ENCODE peak calls at places on chromosomes 6 and 20, in eight cellular contexts. One of them, this sample, is unnamed.
A peak's percentile ranks its signal among the peaks of the same experiment; 100 is the strongest.

GRCh38 chr6:125114248-125114858 is 39.2 kb upstream of the TPD52L1 start:
- DNase-seq in IMR-90: peak; percentile 61
- DNase-seq in ascending aorta: no peak
- DNase-seq in CD8-positive, alpha-beta T cell: no peak
- DNase-seq in PC-3: peak; percentile 74
- DNase-seq in hepatocyte: peak; percentile 66
- DNase-seq in stomach: peak; percentile 68
- DNase-seq in ovary: peak; percentile 71
- DNase-seq in this sample: no peak

GRCh38 chr20:50567860-50568548 is 57.8 kb downstream of the PTPN1 start:
- DNase-seq in IMR-90: no peak
- DNase-seq in ascending aorta: no peak
- DNase-seq in CD8-positive, alpha-beta T cell: no peak
- DNase-seq in PC-3: no peak
- DNase-seq in hepatocyte: no peak
- DNase-seq in stomach: no peak
- DNase-seq in ovary: no peak
- DNase-seq in this sample: no peak

GRCh38 chr6:43838276-43839036 is 68.4 kb downstream of the VEGFA start:
- DNase-seq in IMR-90: peak; percentile 81
- DNase-seq in ascending aorta: no peak
- DNase-seq in CD8-positive, alpha-beta T cell: no peak
- DNase-seq in PC-3: peak; percentile 45
- DNase-seq in hepatocyte: peak; percentile 78
- DNase-seq in stomach: peak; percentile 57
- DNase-seq in ovary: no peak
- DNase-seq in this sample: peak; percentile 86

GRCh38 chr6:167047554-167047953 is 48.4 kb downstream of the CEP43 start:
- DNase-seq in IMR-90: no peak
- DNase-seq in ascending aorta: no peak
- DNase-seq in CD8-positive, alpha-beta T cell: peak; percentile 59
- DNase-seq in PC-3: no peak
- DNase-seq in hepatocyte: no peak
- DNase-seq in stomach: peak; percentile 43
- DNase-seq in ovary: no peak
- DNase-seq in this sample: peak; percentile 92

GRCh38 chr6:163790296-163790840 is 375.9 kb downstream of the QKI start:
- DNase-seq in IMR-90: peak; percentile 13
- DNase-seq in ascending aorta: no peak
- DNase-seq in CD8-positive, alpha-beta T cell: no peak
- DNase-seq in PC-3: no peak
- DNase-seq in hepatocyte: peak; percentile 19
- DNase-seq in stomach: no peak
- DNase-seq in ovary: no peak
- DNase-seq in this sample: no peak

GRCh38 chr6:132751306-132751705 is 6.4 kb downstream of the VNN2 start:
- DNase-seq in IMR-90: no peak
- DNase-seq in ascending aorta: no peak
- DNase-seq in CD8-positive, alpha-beta T cell: no peak
- DNase-seq in PC-3: no peak
- DNase-seq in hepatocyte: no peak
- DNase-seq in stomach: no peak
- DNase-seq in ovary: no peak
- DNase-seq in this sample: no peak

GRCh38 chr6:136738178-136739057 is 53.9 kb downstream of the MAP3K5 start:
- DNase-seq in IMR-90: peak; percentile 26
- DNase-seq in ascending aorta: no peak
- DNase-seq in CD8-positive, alpha-beta T cell: no peak
- DNase-seq in PC-3: no peak
- DNase-seq in hepatocyte: no peak
- DNase-seq in stomach: no peak
- DNase-seq in ovary: peak; percentile 77
- DNase-seq in this sample: no peak

GRCh38 chr6:69181964-69182363 is 546.9 kb downstream of the ADGRB3 start:
- DNase-seq in IMR-90: no peak
- DNase-seq in ascending aorta: no peak
- DNase-seq in CD8-positive, alpha-beta T cell: no peak
- DNase-seq in PC-3: no peak
- DNase-seq in hepatocyte: no peak
- DNase-seq in stomach: no peak
- DNase-seq in ovary: no peak
- DNase-seq in this sample: no peak

GRCh38 chr20:44736170-44737021 is 9.3 kb upstream of the KCNK15 start:
- DNase-seq in IMR-90: peak; percentile 74
- DNase-seq in ascending aorta: no peak
- DNase-seq in CD8-positive, alpha-beta T cell: no peak
- DNase-seq in PC-3: peak; percentile 60
- DNase-seq in hepatocyte: peak; percentile 78
- DNase-seq in stomach: peak; percentile 58
- DNase-seq in ovary: peak; percentile 81
- DNase-seq in this sample: no peak

GRCh38 chr20:25066386-25066785 is 8.4 kb upstream of the ACSS1 start:
- DNase-seq in IMR-90: no peak
- DNase-seq in ascending aorta: no peak
- DNase-seq in CD8-positive, alpha-beta T cell: no peak
- DNase-seq in PC-3: no peak
- DNase-seq in hepatocyte: no peak
- DNase-seq in stomach: peak; percentile 23
- DNase-seq in ovary: no peak
- DNase-seq in this sample: peak; percentile 56

GRCh38 chr6:43515808-43516207 is 918 bp downstream of the YIPF3 start:
- DNase-seq in IMR-90: no peak
- DNase-seq in ascending aorta: no peak
- DNase-seq in CD8-positive, alpha-beta T cell: no peak
- DNase-seq in PC-3: no peak
- DNase-seq in hepatocyte: no peak
- DNase-seq in stomach: no peak
- DNase-seq in ovary: no peak
- DNase-seq in this sample: no peak

GRCh38 chr6:11968241-11968806 is 43.8 kb upstream of the HIVEP1 start:
- DNase-seq in IMR-90: no peak
- DNase-seq in ascending aorta: no peak
- DNase-seq in CD8-positive, alpha-beta T cell: no peak
- DNase-seq in PC-3: no peak
- DNase-seq in hepatocyte: no peak
- DNase-seq in stomach: no peak
- DNase-seq in ovary: no peak
- DNase-seq in this sample: no peak

GRCh38 chr20:21395666-21396044 is 1.7 kb downstream of the NKX2-4 start:
- DNase-seq in IMR-90: no peak
- DNase-seq in ascending aorta: no peak
- DNase-seq in CD8-positive, alpha-beta T cell: peak; percentile 60
- DNase-seq in PC-3: no peak
- DNase-seq in hepatocyte: peak; percentile 7
- DNase-seq in stomach: no peak
- DNase-seq in ovary: no peak
- DNase-seq in this sample: no peak

GRCh38 chr6:14092861-14093789 is 24.4 kb upstream of the CD83 start:
- DNase-seq in IMR-90: no peak
- DNase-seq in ascending aorta: no peak
- DNase-seq in CD8-positive, alpha-beta T cell: no peak
- DNase-seq in PC-3: peak; percentile 20
- DNase-seq in hepatocyte: no peak
- DNase-seq in stomach: no peak
- DNase-seq in ovary: no peak
- DNase-seq in this sample: no peak
- H3K27ac ChIP-seq in IMR-90: no peak overlapping the region
- H3K27ac ChIP-seq in ascending aorta: no peak overlapping the region
- H3K27ac ChIP-seq in CD8-positive, alpha-beta T cell: no peak overlapping the region
- H3K27ac ChIP-seq in PC-3: no peak overlapping the region
- H3K27ac ChIP-seq in hepatocyte: no peak overlapping the region
- H3K27ac ChIP-seq in stomach: no peak overlapping the region
- H3K27ac ChIP-seq in ovary: no peak overlapping the region
- H3K27ac ChIP-seq in this sample: peak overlapping the region; percentile 70

DNA sequence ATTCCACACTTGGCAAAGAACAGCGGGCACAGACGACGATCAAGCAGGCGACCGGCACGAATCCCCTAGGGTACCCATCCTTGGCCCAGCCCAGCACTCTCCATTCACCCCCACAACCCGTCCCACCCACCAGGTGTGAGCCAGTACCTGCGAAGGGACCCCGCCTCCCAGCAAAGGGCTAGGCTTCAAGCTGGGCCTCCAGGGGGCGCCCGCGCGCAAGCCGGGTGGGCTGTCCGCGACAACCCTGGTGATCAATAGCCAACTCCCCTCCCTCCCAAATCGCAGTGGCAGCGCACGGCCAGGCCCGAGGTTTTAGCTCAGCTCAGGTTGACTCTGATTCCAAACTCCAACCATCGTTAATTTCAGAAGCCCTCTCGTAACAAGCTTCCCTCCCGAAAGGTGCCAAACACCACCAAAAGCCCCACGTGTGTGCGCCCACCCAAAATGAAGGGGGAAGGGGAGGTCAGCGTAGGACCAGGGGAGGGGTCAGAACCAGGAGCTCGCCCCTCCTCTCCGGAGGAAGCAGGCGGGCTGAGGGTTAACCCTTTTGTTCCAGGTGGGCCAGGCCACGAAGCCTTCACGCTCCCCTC is 2.1 kb downstream of the SALL4 start:
- DNase-seq in IMR-90: no peak
- DNase-seq in ascending aorta: no peak
- DNase-seq in CD8-positive, alpha-beta T cell: peak; percentile 68
- DNase-seq in PC-3: peak; percentile 92
- DNase-seq in hepatocyte: peak; percentile 90
- DNase-seq in stomach: peak; percentile 72
- DNase-seq in ovary: peak; percentile 40
- DNase-seq in this sample: peak; percentile 88
- H3K27me3 ChIP-seq in IMR-90: peaks cover 25% of the 10 kb centered on the region
- H3K27me3 ChIP-seq in ascending aorta: peaks cover 26% of the 10 kb centered on the region
- H3K27me3 ChIP-seq in CD8-positive, alpha-beta T cell: peaks cover 3% of the 10 kb centered on the region
- H3K27me3 ChIP-seq in PC-3: no peaks in the 10 kb centered on the region
- H3K27me3 ChIP-seq in hepatocyte: no peaks in the 10 kb centered on the region
- H3K27me3 ChIP-seq in stomach: peaks cover 58% of the 10 kb centered on the region
- H3K27me3 ChIP-seq in ovary: no peaks in the 10 kb centered on the region
- H3K27me3 ChIP-seq in this sample: peaks cover 48% of the 10 kb centered on the region

DNA sequence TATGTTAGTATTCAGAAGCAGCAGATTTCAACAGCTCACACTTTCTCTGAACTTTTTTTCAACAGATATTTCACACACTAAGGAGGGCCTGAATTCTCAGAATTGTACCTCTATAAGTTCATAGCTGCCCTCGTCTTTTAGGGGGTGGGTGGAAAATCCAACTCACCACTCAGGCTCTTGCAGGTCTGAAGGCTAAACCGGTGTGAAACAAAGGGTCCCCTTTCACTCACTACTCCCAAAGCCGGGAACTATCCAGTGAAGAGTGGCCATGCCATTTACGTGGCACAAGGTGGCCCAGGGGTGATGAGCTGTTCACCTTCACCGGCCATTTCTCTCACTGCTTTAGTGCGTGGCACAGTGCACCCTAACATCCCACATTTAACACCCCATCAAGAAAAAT is 24.2 kb downstream of the TBC1D7 start:
- DNase-seq in IMR-90: no peak
- DNase-seq in ascending aorta: no peak
- DNase-seq in CD8-positive, alpha-beta T cell: no peak
- DNase-seq in PC-3: no peak
- DNase-seq in hepatocyte: no peak
- DNase-seq in stomach: no peak
- DNase-seq in ovary: no peak
- DNase-seq in this sample: no peak
- H3K27ac ChIP-seq in IMR-90: peak overlapping the region; percentile 49
- H3K27ac ChIP-seq in ascending aorta: peak overlapping the region; percentile 20
- H3K27ac ChIP-seq in CD8-positive, alpha-beta T cell: no peak overlapping the region
- H3K27ac ChIP-seq in PC-3: no peak overlapping the region
- H3K27ac ChIP-seq in hepatocyte: peak overlapping the region; percentile 74
- H3K27ac ChIP-seq in stomach: no peak overlapping the region
- H3K27ac ChIP-seq in ovary: no peak overlapping the region
- H3K27ac ChIP-seq in this sample: peak overlapping the region; percentile 90

DNA sequence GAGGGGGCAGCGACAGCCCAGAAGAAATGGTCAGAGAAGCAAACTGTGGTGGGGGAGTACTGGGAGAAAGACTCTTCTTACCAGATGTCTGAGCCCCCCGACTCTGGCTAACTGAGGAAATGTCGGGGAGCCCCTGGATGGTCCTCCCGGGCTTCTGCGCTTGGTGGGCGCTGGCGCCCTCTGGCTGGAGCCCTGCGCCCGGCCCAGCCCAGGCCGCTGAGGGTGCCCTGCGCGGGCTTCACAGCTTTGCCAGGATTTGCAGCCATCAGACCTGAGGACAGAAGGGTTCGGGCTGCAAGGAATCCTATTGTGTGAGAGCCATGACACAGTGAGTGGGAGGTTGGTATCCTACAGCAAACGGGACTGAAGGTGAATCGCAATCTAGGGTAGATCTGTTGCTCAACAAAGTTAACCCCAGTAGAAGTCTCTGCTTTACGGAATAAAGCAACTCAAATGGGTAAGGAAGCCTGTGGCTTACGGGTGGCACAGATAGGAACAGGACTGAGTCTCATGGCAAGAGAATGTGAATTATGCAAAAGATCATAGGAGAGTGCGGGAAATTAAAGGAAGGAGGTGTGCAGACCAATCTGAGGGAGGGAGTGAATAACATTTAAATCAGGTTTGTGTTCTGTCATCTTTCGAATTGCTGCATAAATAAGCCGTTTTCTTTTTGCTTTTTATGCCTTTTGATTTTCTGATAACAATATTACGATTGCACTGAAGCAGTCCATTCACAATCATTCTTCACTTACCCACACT is 719 bp upstream of the RCAN2 start:
- DNase-seq in IMR-90: peak; percentile 1
- DNase-seq in ascending aorta: no peak
- DNase-seq in CD8-positive, alpha-beta T cell: peak; percentile 53
- DNase-seq in PC-3: peak; percentile 13
- DNase-seq in hepatocyte: peak; percentile 65
- DNase-seq in stomach: peak; percentile 50
- DNase-seq in ovary: peak; percentile 50
- DNase-seq in this sample: peak; percentile 83
- H3K27me3 ChIP-seq in IMR-90: peaks cover 21% of the 10 kb centered on the region
- H3K27me3 ChIP-seq in ascending aorta: no peaks in the 10 kb centered on the region
- H3K27me3 ChIP-seq in CD8-positive, alpha-beta T cell: peaks cover 11% of the 10 kb centered on the region
- H3K27me3 ChIP-seq in PC-3: peaks cover 86% of the 10 kb centered on the region
- H3K27me3 ChIP-seq in hepatocyte: peaks cover 59% of the 10 kb centered on the region
- H3K27me3 ChIP-seq in stomach: peaks cover 32% of the 10 kb centered on the region
- H3K27me3 ChIP-seq in ovary: no peaks in the 10 kb centered on the region
- H3K27me3 ChIP-seq in this sample: peaks cover 10% of the 10 kb centered on the region

GRCh38 chr20:41334036-41334435 is 6.6 kb upstream of the LPIN3 start:
- DNase-seq in IMR-90: no peak
- DNase-seq in ascending aorta: no peak
- DNase-seq in CD8-positive, alpha-beta T cell: no peak
- DNase-seq in PC-3: no peak
- DNase-seq in hepatocyte: no peak
- DNase-seq in stomach: no peak
- DNase-seq in ovary: no peak
- DNase-seq in this sample: no peak
- H3K27ac ChIP-seq in IMR-90: peak overlapping the region; percentile 73
- H3K27ac ChIP-seq in ascending aorta: no peak overlapping the region
- H3K27ac ChIP-seq in CD8-positive, alpha-beta T cell: no peak overlapping the region
- H3K27ac ChIP-seq in PC-3: no peak overlapping the region
- H3K27ac ChIP-seq in hepatocyte: no peak overlapping the region
- H3K27ac ChIP-seq in stomach: peak overlapping the region; percentile 19
- H3K27ac ChIP-seq in ovary: no peak overlapping the region
- H3K27ac ChIP-seq in this sample: no peak overlapping the region

GRCh38 chr6:1600764-1601615 is 8.7 kb upstream of the FOXC1 start:
- DNase-seq in IMR-90: no peak
- DNase-seq in ascending aorta: no peak
- DNase-seq in CD8-positive, alpha-beta T cell: no peak
- DNase-seq in PC-3: no peak
- DNase-seq in hepatocyte: no peak
- DNase-seq in stomach: no peak
- DNase-seq in ovary: no peak
- DNase-seq in this sample: peak; percentile 34
- H3K27me3 ChIP-seq in IMR-90: peaks cover 11% of the 10 kb centered on the region
- H3K27me3 ChIP-seq in ascending aorta: no peaks in the 10 kb centered on the region
- H3K27me3 ChIP-seq in CD8-positive, alpha-beta T cell: peaks cover 26% of the 10 kb centered on the region
- H3K27me3 ChIP-seq in PC-3: no peaks in the 10 kb centered on the region
- H3K27me3 ChIP-seq in hepatocyte: peaks cover 51% of the 10 kb centered on the region
- H3K27me3 ChIP-seq in stomach: peaks cover 96% of the 10 kb centered on the region
- H3K27me3 ChIP-seq in ovary: peaks cover 8% of the 10 kb centered on the region
- H3K27me3 ChIP-seq in this sample: peaks cover 75% of the 10 kb centered on the region

This sample was measured in spleen.